ENCODE peak calls at places on chromosomes 5 and 9, in seven cellular contexts. N is NCI-H1092 treated with DMSO at 0.1 percent for 48 hours; D is IMR-90; R is cardiac muscle cell; J is stimulated activated CD4-positive, alpha-beta T cell treated with anti-CD3 and anti-CD28 coated beads, Interleukin-12 subunit alpha, Interleukin-12 subunit beta, amount 100 ng/mL, for 4 hours; G is astrocyte; H is transverse colon. I is an unnamed sample.

GRCh38 chr5:110354341-110354740 is 372.1 kb downstream of the TMEM232 start:
- DNase-seq in N (no peak), D (no peak), R (peak), J (no peak), G (peak), H (no peak), I (no peak)

GRCh38 chr5:134092875-134093274 is 21.6 kb upstream of the TCF7 start:
- DNase-seq in N (no peak), D (peak), R (no peak), J (no peak), G (peak), H (peak), I (no peak)

GRCh38 chr5:74040065-74040551 is 414.1 kb downstream of the ARHGEF28 start:
- DNase-seq in N (peak), D (peak), R (peak), J (no peak), G (peak), H (no peak), I (no peak)

GRCh38 chr9:134620751-134621557 is 20.6 kb upstream of the COL5A1 start:
- DNase-seq in N (no peak), D (no peak), R (no peak), J (no peak), G (no peak), H (no peak), I (no peak)

GRCh38 chr9:134371731-134372130 is 45.5 kb downstream of the RXRA start:
- DNase-seq in N (no peak), D (no peak), R (peak), J (no peak), G (no peak), H (peak), I (no peak)

GRCh38 chr9:121732383-121732782 is 80.9 kb downstream of the DAB2IP start:
- DNase-seq in N (no peak), D (no peak), R (no peak), J (no peak), G (no peak), H (no peak), I (no peak)

GRCh38 chr5:59180515-59180914 is 597.6 kb downstream of the RAB3C start:
- DNase-seq in N (no peak), D (no peak), R (no peak), J (no peak), G (no peak), H (no peak), I (no peak)

GRCh38 chr5:158166424-158166823 is 307.5 kb upstream of the CLINT1 start:
- DNase-seq in N (no peak), D (no peak), R (peak), J (no peak), G (no peak), H (no peak), I (no peak)

GRCh38 chr9:128391956-128392301 is 20.8 kb downstream of the URM1 start:
- DNase-seq in N (no peak), D (no peak), R (no peak), J (no peak), G (no peak), H (no peak), I (no peak)

GRCh38 chr9:110443146-110443877 is 105.6 kb upstream of the TXNDC8 start:
- DNase-seq in N (peak), D (peak), R (peak), J (no peak), G (peak), H (no peak), I (peak)

GRCh38 chr5:42022383-42022782 is 97.3 kb downstream of the FBXO4 start:
- DNase-seq in N (no peak), D (no peak), R (no peak), J (no peak), G (no peak), H (no peak), I (no peak)

GRCh38 chr5:179907570-179908324 is at the start of gene TBC1D9B:
- DNase-seq in N (peak), D (peak), R (peak), J (peak), G (peak), H (peak), I (no peak)

GRCh38 chr9:111599948-111600343 is 499 bp upstream of the PTGR1 start:
- DNase-seq in N (no peak), D (no peak), R (no peak), J (no peak), G (no peak), H (no peak), I (no peak)

GRCh38 chr5:74579215-74579614 is 61.3 kb downstream of the ENC1 start:
- DNase-seq in N (no peak), D (no peak), R (peak), J (peak), G (peak), H (peak), I (peak)

GRCh38 chr5:42840279-42840678 is 28.6 kb upstream of the SELENOP start:
- DNase-seq in N (no peak), D (peak), R (peak), J (no peak), G (peak), H (peak), I (peak)

GRCh38 chr9:93660647-93661046 is 84.3 kb downstream of the PHF2 start:
- DNase-seq in N (no peak), D (no peak), R (no peak), J (no peak), G (no peak), H (peak), I (no peak)

GRCh38 chr5:65198777-65199120 is 283.0 kb downstream of the ADAMTS6 start:
- DNase-seq in N (no peak), D (peak), R (peak), J (no peak), G (peak), H (no peak), I (peak)

GRCh38 chr5:148928141-148928540 is 101.7 kb downstream of the ADRB2 start:
- DNase-seq in N (no peak), D (peak), R (no peak), J (no peak), G (peak), H (no peak), I (no peak)

GRCh38 chr5:170280090-170280493 is 17.5 kb downstream of the LCP2 start:
- DNase-seq in N (no peak), D (no peak), R (peak), J (no peak), G (no peak), H (no peak), I (no peak)

GRCh38 chr5:61970218-61970617 is 335.8 kb upstream of the KIF2A start:
- DNase-seq in N (no peak), D (no peak), R (no peak), J (no peak), G (no peak), H (no peak), I (no peak)

GRCh38 chr9:131696163-131696439 is 43.8 kb downstream of the RAPGEF1 start:
- DNase-seq in N (no peak), D (no peak), R (no peak), J (no peak), G (no peak), H (no peak), I (no peak)

GRCh38 chr5:156330141-156330870 is 3.3 kb downstream of the SGCD start:
- DNase-seq in N (no peak), D (peak), R (no peak), J (no peak), G (peak), H (no peak), I (no peak)

GRCh38 chr9:114310471-114311450 is 12.1 kb upstream of the ORM1 start:
- DNase-seq in N (no peak), D (no peak), R (no peak), J (no peak), G (no peak), H (no peak), I (no peak)

GRCh38 chr9:84322830-84323229 is 17.7 kb downstream of the SLC28A3 start:
- DNase-seq in N (no peak), D (peak), R (peak), J (no peak), G (peak), H (no peak), I (peak)

GRCh38 chr9:132169672-132170392 is 8.0 kb downstream of the NTNG2 start:
- DNase-seq in N (peak), D (peak), R (peak), J (peak), G (peak), H (peak), I (peak)

GRCh38 chr5:111116550-111116949 is 24.4 kb downstream of the WDR36 start:
- DNase-seq in N (no peak), D (peak), R (no peak), J (no peak), G (no peak), H (no peak), I (no peak)

GRCh38 chr9:124520206-124520596 is 13.0 kb upstream of the NR5A1 start:
- DNase-seq in N (no peak), D (no peak), R (peak), J (no peak), G (no peak), H (peak), I (no peak)

GRCh38 chr9:83649515-83649914 is 26.6 kb downstream of the IDNK start:
- DNase-seq in N (no peak), D (no peak), R (no peak), J (no peak), G (no peak), H (no peak), I (no peak)

GRCh38 chr9:122097679-122098315 is 4.7 kb upstream of the TTLL11 start:
- DNase-seq in N (no peak), D (no peak), R (peak), J (no peak), G (no peak), H (no peak), I (no peak)

GRCh38 chr5:13624283-13625074 is 320.0 kb downstream of the DNAH5 start:
- DNase-seq in N (no peak), D (no peak), R (no peak), J (no peak), G (no peak), H (no peak), I (no peak)

GRCh38 chr5:16364906-16365305 is 100.7 kb downstream of the ZNF622 start:
- DNase-seq in N (no peak), D (no peak), R (no peak), J (no peak), G (no peak), H (no peak), I (no peak)

GRCh38 chr9:26955222-26955903 is 849 bp upstream of the IFT74 start:
- DNase-seq in N (peak), D (no peak), R (peak), J (no peak), G (no peak), H (peak), I (no peak)

GRCh38 chr5:59988396-59988795 is 94.9 kb upstream of the PDE4D start:
- DNase-seq in N (no peak), D (no peak), R (no peak), J (no peak), G (no peak), H (no peak), I (no peak)

GRCh38 chr5:74251106-74252032 is 389.2 kb downstream of the ENC1 start:
- DNase-seq in N (no peak), D (peak), R (peak), J (no peak), G (peak), H (peak), I (peak)

GRCh38 chr5:141870871-141871270 is 7.3 kb downstream of the PCDH1 start:
- DNase-seq in N (no peak), D (no peak), R (no peak), J (no peak), G (no peak), H (peak), I (no peak)

GRCh38 chr9:125646222-125647100 is 60.5 kb downstream of the MAPKAP1 start:
- DNase-seq in N (no peak), D (no peak), R (peak), J (no peak), G (no peak), H (no peak), I (no peak)

GRCh38 chr9:89770779-89771178 is 166.0 kb downstream of the GADD45G start:
- DNase-seq in N (peak), D (no peak), R (no peak), J (no peak), G (no peak), H (no peak), I (no peak)

I was measured in H4.